ENCODE peak calls at places on chromosomes 1 and 21, in five cellular contexts. C is mesendoderm, T is Peyer's patch, N is ascending aorta, J is lower lobe of right lung. X is an unnamed sample. For H3K4me1, the result is how much of the 10 kb centered on the place peaks cover.

GRCh38 chr1:169604781-169605560 is 18.7 kb upstream of the F5 start:
- DNase-seq in C (no peak), T (peak), N (no peak), J (peak), X (no peak)

GRCh38 chr1:15727424-15727823 is 8.6 kb upstream of the SLC25A34 start:
- DNase-seq in C (no peak), T (no peak), N (no peak), J (no peak), X (no peak)

GRCh38 chr1:64470670-64471217 is 815 bp downstream of the CACHD1 start:
- DNase-seq in C (peak), T (no peak), N (no peak), J (peak), X (no peak)

GRCh38 chr1:178393370-178393769 is 103.4 kb downstream of the CLEC20A start:
- DNase-seq in C (no peak), T (no peak), N (no peak), J (no peak), X (no peak)

GRCh38 chr1:181142096-181143043 is 53.9 kb downstream of the IER5 start:
- DNase-seq in C (peak), T (peak), N (peak), J (peak), X (no peak)

GRCh38 chr1:172999349-172999748 is 51.4 kb downstream of the TNFSF18 start:
- DNase-seq in C (no peak), T (no peak), N (no peak), J (no peak), X (no peak)

GRCh38 chr1:153122831-153123421 is 9.6 kb upstream of the SPRR2F start:
- DNase-seq in C (peak), T (no peak), N (no peak), J (no peak), X (no peak)

GRCh38 chr1:3456449-3456963 is 2.0 kb downstream of the ARHGEF16 start:
- DNase-seq in C (no peak), T (no peak), N (no peak), J (no peak), X (no peak)

GRCh38 chr21:25307489-25307888 is 299.8 kb downstream of the MRPL39 start:
- DNase-seq in C (no peak), T (no peak), N (no peak), J (no peak), X (no peak)

GRCh38 chr1:38586993-38587646 is 272.5 kb downstream of the RRAGC start:
- DNase-seq in C (peak), T (peak), N (no peak), J (peak), X (no peak)

GRCh38 chr1:97943354-97943753 is 22.5 kb upstream of the DPYD start:
- DNase-seq in C (no peak), T (no peak), N (no peak), J (no peak), X (no peak)

GRCh38 chr1:167651161-167651693 is 21.2 kb downstream of the RCSD1 start:
- DNase-seq in C (no peak), T (peak), N (no peak), J (no peak), X (no peak)

GRCh38 chr1:229171934-229172333 is 99.0 kb upstream of the RAB4A start:
- DNase-seq in C (peak), T (no peak), N (no peak), J (no peak), X (no peak)

GRCh38 chr1:89166705-89167104 is 9.1 kb downstream of the GBP7 start:
- DNase-seq in C (no peak), T (no peak), N (no peak), J (no peak), X (no peak)

GRCh38 chr1:10696977-10697376 is 99.5 kb downstream of the CASZ1 start:
- DNase-seq in C (no peak), T (no peak), N (no peak), J (no peak), X (no peak)

GRCh38 chr1:178189814-178190213 is 95.9 kb downstream of the RASAL2 start:
- DNase-seq in C (peak), T (no peak), N (no peak), J (no peak), X (no peak)

GRCh38 chr21:18275740-18276139 is 31.1 kb downstream of the CHODL start:
- DNase-seq in C (no peak), T (no peak), N (no peak), J (no peak), X (no peak)

GRCh38 chr1:115314111-115314510 is 23.9 kb downstream of the NGF start:
- DNase-seq in C (no peak), T (no peak), N (no peak), J (no peak), X (no peak)

GRCh38 chr1:12344611-12345299 is 114.9 kb downstream of the VPS13D start:
- DNase-seq in C (no peak), T (peak), N (no peak), J (peak), X (no peak)

GRCh38 chr1:55012661-55013060 is 13.9 kb downstream of the BSND start:
- DNase-seq in C (no peak), T (no peak), N (no peak), J (no peak), X (no peak)

GRCh38 chr1:98002288-98002687 is 81.5 kb upstream of the DPYD start:
- DNase-seq in C (no peak), T (no peak), N (no peak), J (no peak), X (no peak)

GRCh38 chr1:917466-918091 is 6.1 kb upstream of the SAMD11 start:
- DNase-seq in C (no peak), T (no peak), N (no peak), J (no peak), X (no peak)

GRCh38 chr1:917076-917459 is 6.7 kb upstream of the SAMD11 start:
- DNase-seq in C (no peak), T (no peak), N (no peak), J (no peak), X (no peak)

GRCh38 chr1:915295-916172 is 8.2 kb upstream of the SAMD11 start:
- DNase-seq in C (no peak), T (no peak), N (no peak), J (peak), X (no peak)

GRCh38 chr1:914891-915280 is 8.8 kb upstream of the SAMD11 start:
- DNase-seq in C (no peak), T (no peak), N (no peak), J (no peak), X (no peak)

DNA sequence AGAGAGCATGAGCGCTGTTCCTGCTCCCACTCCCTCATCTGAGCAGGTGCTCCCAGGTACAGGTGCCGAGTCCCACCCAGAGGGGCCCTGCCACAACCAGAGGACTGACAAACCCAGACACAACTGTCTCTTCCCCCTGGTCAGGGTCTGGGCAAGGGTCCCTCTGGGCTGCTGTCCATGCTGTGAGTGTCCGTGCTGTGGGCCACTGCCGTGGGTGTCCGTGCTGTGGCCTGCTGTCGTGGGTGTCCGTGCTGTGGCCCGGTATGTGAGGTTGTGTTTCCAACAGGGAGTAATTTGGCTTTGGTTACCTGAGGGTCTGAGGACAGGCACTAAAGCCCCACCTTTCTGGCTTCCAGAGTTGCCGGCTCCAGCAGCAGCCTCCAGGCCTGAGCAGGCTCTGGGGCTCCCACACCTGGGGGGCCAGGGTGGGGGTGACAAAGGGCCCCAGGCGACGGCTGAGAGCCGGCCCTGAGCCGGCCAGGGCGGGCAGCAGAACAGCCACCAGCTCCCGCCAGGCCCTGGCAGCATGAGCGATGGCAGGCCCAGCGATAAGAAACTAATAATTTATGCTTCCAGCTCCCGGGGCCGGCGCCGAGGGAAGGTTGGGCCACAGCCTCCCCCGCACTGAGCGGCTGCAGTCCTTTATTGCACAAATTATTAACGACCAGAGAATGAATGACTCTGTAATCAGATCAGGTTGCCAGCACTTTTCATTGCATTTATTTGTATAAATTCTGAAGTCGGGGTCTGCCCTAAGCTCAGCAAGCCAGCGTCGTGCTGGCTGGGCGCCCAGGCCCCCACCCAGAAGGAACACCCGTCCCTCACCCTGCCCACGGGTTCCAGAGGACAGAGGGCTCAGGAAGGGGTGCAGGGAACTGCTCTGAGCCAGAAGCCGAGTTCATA is 7.3 kb upstream of the SAMD11 start:
- DNase-seq in C (no peak), T (no peak), N (no peak), J (peak), X (no peak)
- H3K4me1 ChIP-seq in C (under half), T (under half), N (under half), J (under half), X (under half)

GRCh38 chr1:23558140-23558871 is 995 bp downstream of the ID3 start:
- DNase-seq in C (no peak), T (peak), N (peak), J (peak), X (no peak)
- H3K27ac ChIP-seq in C (peak), T (peak), N (peak), J (peak), X (peak)

GRCh38 chr1:205321959-205322283 is 376 bp upstream of the NUAK2 start:
- DNase-seq in C (no peak), T (no peak), N (no peak), J (no peak), X (no peak)

GRCh38 chr1:205318231-205318991 is 3.1 kb downstream of the NUAK2 start:
- DNase-seq in C (peak), T (no peak), N (no peak), J (no peak), X (no peak)

GRCh38 chr1:205321109-205321958 is at the start of gene NUAK2:
- DNase-seq in C (peak), T (peak), N (peak), J (peak), X (peak)

GRCh38 chr1:205317311-205317917 is 4.1 kb downstream of the NUAK2 start:
- DNase-seq in C (no peak), T (no peak), N (no peak), J (peak), X (no peak)

GRCh38 chr1:205319081-205320018 is 2.2 kb downstream of the NUAK2 start:
- DNase-seq in C (no peak), T (peak), N (no peak), J (peak), X (no peak)
- H3K4me1 ChIP-seq in C (under half), T (under half), N (under half), J (half or more), X (under half)

DNA sequence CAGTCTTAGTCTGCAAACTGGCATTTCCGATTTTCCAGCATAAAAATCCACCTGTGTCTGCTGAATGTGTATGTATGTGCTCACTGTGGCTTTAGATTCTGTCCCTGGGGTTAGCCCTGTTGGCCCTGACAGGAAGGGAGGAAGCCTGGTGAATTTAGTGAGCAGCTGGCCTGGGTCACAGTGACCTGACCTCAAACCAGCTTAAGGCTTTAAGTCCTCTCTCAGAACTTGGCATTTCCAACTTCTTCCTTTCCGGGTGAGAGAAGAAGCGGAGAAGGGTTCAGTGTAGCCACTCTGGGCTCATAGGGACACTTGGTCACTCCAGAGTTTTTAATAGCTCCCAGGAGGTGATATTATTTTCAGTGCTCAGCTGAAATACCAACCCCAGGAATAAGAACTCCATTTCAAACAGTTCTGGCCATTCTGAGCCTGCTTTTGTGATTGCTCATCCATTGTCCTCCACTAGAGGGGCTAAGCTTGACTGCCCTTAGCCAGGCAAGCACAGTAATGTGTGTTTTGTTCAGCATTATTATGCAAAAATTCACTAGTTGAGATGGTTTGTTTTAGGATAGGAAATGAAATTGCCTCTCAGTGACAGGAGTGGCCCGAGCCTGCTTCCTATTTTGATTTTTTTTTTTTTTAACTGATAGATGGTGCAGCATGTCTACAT is 2.5 kb upstream of the OLFML3 start:
- DNase-seq in C (peak), T (no peak), N (no peak), J (no peak), X (no peak)
- H3K27ac ChIP-seq in C (no peak), T (no peak), N (no peak), J (peak), X (peak)

DNA sequence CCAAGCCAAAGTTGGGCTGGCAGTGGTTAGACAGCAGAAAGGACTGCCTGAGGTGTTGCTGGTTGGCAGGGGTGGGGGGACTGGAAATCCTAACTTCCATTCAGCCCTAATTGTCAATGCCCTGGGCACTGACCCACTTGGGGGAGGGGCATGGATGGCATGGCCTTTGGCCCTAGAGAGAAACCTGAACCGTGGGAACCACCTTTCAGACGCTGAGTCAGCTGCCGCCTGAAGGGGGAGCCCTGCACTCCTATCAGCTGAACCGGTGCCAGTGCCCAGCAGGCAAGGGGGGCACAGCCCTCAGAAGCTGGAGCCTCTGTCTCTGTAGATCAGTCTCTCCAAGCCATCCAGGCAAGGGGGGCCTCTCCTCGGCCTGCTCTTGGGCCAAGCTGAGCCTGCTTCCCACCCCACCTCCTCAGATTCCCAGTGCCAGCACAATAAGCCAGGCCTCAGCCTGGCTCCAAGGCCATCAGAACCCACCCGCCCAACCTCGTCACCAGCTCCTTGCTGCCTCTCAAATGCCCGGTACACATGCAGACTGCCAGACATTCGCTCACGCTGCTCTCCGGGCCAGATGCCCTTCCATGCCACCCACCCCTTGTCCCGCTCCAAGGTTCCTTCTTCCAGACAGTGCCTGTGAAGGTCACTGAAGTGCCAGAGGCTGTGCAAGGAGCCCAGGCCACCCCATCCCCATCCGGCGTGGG is 11.6 kb downstream of the TINAGL1 start:
- DNase-seq in C (peak), T (peak), N (peak), J (peak), X (no peak)
- H3K4me1 ChIP-seq in C (under half), T (under half), N (half or more), J (half or more), X (under half)

DNA sequence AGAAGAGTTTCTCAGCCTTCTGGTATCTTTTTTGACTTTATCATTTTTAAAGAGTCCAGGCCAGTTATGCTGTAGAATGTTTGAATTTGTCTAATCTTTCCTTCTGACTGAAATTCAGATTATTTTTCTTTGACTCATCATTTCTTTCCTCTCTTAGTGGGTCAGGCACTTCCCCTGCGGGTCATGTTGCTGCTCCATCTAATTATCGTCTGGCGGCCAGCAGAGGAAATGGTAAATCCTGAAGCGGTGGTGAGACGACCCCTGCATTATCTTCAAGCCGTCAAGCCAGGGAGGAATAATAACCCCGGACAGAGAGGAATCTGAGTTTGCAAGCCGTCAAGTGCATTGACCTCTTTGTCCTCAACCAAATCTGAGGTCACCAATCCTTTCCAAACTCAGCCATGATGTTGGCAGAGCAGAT is 102.1 kb downstream of the ADSS2 start:
- DNase-seq in C (no peak), T (no peak), N (no peak), J (no peak), X (no peak)
- H3K27ac ChIP-seq in C (peak), T (peak), N (no peak), J (no peak), X (peak)

GRCh38 chr1:113930499-113931161 is 1.5 kb downstream of the HIPK1 start:
- DNase-seq in C (peak), T (peak), N (no peak), J (no peak), X (no peak)

GRCh38 chr1:113929750-113930498 is 800 bp downstream of the HIPK1 start:
- DNase-seq in C (peak), T (peak), N (no peak), J (peak), X (no peak)

GRCh38 chr1:113928950-113929749 is at the start of gene HIPK1:
- DNase-seq in C (peak), T (peak), N (peak), J (peak), X (peak)

GRCh38 chr1:113931456-113931855 is 2.3 kb downstream of the HIPK1 start:
- DNase-seq in C (no peak), T (no peak), N (no peak), J (no peak), X (no peak)

DNA sequence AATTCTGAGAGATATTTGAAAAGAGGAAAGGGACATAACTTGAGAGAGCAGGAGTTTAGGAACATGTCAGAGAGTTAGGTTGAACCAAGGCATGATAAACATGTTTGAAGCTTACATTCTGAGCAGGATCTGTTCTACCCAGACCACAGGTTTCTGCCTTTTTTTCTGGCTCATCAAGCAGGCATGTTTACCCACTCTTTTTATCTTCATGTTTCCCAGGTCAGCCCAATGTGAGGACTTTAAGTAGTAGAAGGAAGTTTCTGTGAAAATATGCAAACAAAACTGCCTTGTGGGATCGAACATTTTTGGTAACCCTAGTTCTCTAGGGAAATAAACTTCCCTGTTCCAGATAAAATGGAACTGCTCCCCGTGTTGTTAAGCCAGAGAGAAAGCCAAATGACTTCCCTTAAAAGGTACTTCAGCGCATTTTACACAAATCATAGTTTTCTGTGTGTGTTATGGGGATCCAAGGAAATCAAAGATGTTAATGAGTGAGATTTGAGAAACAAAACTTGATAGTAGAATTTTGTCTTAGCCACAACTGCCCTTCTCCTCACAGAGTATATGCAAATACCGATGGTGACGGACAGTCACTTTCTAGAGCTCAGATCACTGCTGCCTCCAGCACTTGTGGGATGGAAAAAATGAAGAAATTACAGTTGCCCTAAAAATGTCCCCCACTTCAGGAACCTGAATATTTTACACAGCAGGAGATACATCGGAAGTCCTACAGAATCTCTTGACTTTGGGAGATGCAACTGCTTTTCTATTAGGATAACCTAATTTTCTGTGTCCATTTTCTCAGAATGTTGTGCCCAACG is 785 bp upstream of the HIPK1 start:
- DNase-seq in C (no peak), T (no peak), N (no peak), J (no peak), X (no peak)
- H3K4me1 ChIP-seq in C (under half), T (under half), N (under half), J (under half), X (under half)

GRCh38 chr1:207321790-207322530 is 482 bp downstream of the CD55 start:
- DNase-seq in C (peak), T (peak), N (no peak), J (no peak), X (no peak)
- H3K27ac ChIP-seq in C (peak), T (peak), N (peak), J (peak), X (peak)

X was measured in esophagus squamous epithelium.